ENCODE peak calls at places on chromosomes 12 and 14, in eight cellular contexts. U, K, V, X, C, A, S and R are unnamed samples.

GRCh38 chr12:229441-230191 is 15.7 kb upstream of the SLC6A12 start:
- DNase-seq in C (no peak), U (no peak), V (no peak), K (no peak), X (no peak), S (no peak), A (no peak), R (no peak)

GRCh38 chr14:105146976-105147700 is 21.4 kb downstream of the JAG2 start:
- DNase-seq in X (peak), V (no peak), K (no peak), U (no peak), S (no peak), C (no peak), A (no peak), R (no peak)

GRCh38 chr14:34199585-34199984 is 248.7 kb upstream of the EGLN3 start:
- DNase-seq in C (no peak), S (peak), X (no peak), A (peak), K (peak), V (peak), U (peak), R (peak)

GRCh38 chr14:23114669-23115491 is 4.2 kb downstream of the CEBPE start:
- DNase-seq in A (peak), S (peak), K (peak), C (no peak), X (no peak), V (no peak), U (peak), R (no peak)

GRCh38 chr12:53300187-53300586 is 692 bp downstream of the MYG1 start:
- DNase-seq in S (no peak), V (peak), A (peak), X (no peak), U (peak), C (no peak), K (peak), R (peak)

GRCh38 chr14:50407089-50407813 is 10.6 kb upstream of the CDKL1 start:
- DNase-seq in C (no peak), S (no peak), A (no peak), U (peak), X (no peak), K (peak), V (no peak), R (no peak)

GRCh38 chr12:25985296-25985992 is 27.0 kb downstream of the RASSF8 start:
- DNase-seq in S (no peak), U (no peak), K (no peak), V (no peak), C (no peak), A (no peak), X (no peak), R (no peak)

GRCh38 chr12:89280833-89281533 is 71.3 kb downstream of the DUSP6 start:
- DNase-seq in U (no peak), K (peak), A (peak), S (no peak), V (no peak), X (no peak), C (no peak), R (no peak)

GRCh38 chr14:64704743-64705405 is 650 bp downstream of the PLEKHG3 start:
- DNase-seq in K (no peak), X (no peak), C (no peak), A (no peak), S (no peak), U (peak), V (peak), R (peak)